ENCODE peak calls at places on chromosomes 16 and 17, in nine cellular contexts. P is left ventricle myocardium inferior; Z is NCI-H1092 treated with DMSO at 0.1 percent for 48 hours; D is fibroblast of gingiva; B is amygdala; X is HFF-Myc; Y is H9; E is activated CD8-positive, alpha-beta memory T cell treated with anti-CD3 and anti-CD28 coated beads for 1 hour; O is EL. Q is an unnamed sample.

GRCh38 chr17:31373150-31374082 is 18.1 kb upstream of the RAB11FIP4 start:
- DNase-seq in P (no peak), Z (peak; percentile 56), D (peak; percentile 64), B (no peak), X (peak; percentile 54), Y (no peak), E (no peak), O (peak; percentile 63), Q (no peak)

GRCh38 chr16:78258651-78259050 is 159.2 kb downstream of the WWOX start:
- DNase-seq in P (no peak), Z (no peak), D (no peak), B (no peak), X (no peak), Y (no peak), E (no peak), O (no peak), Q (no peak)

GRCh38 chr17:80836658-80836965 is 155.0 kb upstream of the CHMP6 start:
- DNase-seq in P (no peak), Z (no peak), D (no peak), B (no peak), X (no peak), Y (no peak), E (no peak), O (no peak), Q (no peak)

GRCh38 chr17:60174035-60174434 is 24.3 kb downstream of the CA4 start:
- DNase-seq in P (no peak), Z (no peak), D (no peak), B (no peak), X (no peak), Y (no peak), E (no peak), O (no peak), Q (no peak)

GRCh38 chr16:4298761-4299522 is 16.9 kb upstream of the GLIS2 start:
- DNase-seq in P (peak; percentile 80), Z (no peak), D (peak; percentile 75), B (no peak), X (peak; percentile 94), Y (peak; percentile 90), E (no peak), O (peak; percentile 95), Q (peak; percentile 86)

GRCh38 chr17:15238064-15238463 is 27.1 kb downstream of the PMP22 start:
- DNase-seq in P (no peak), Z (no peak), D (no peak), B (no peak), X (no peak), Y (no peak), E (no peak), O (no peak), Q (no peak)

GRCh38 chr17:78838574-78839005 is 2.0 kb downstream of the USP36 start:
- DNase-seq in P (no peak), Z (peak; percentile 79), D (no peak), B (no peak), X (no peak), Y (no peak), E (no peak), O (no peak), Q (no peak)

GRCh38 chr17:57612202-57613071 is 132.7 kb downstream of the CCDC182 start:
- DNase-seq in P (no peak), Z (peak; percentile 32), D (no peak), B (no peak), X (no peak), Y (peak; percentile 77), E (no peak), O (no peak), Q (no peak)

GRCh38 chr16:74726736-74727135 is 26.1 kb upstream of the MLKL start:
- DNase-seq in P (no peak), Z (no peak), D (no peak), B (no peak), X (no peak), Y (peak; percentile 72), E (no peak), O (no peak), Q (no peak)

GRCh38 chr16:4511441-4512082 is 27.0 kb downstream of the CDIP1 start:
- DNase-seq in P (peak; percentile 65), Z (peak; percentile 30), D (peak; percentile 30), B (peak; percentile 54), X (no peak), Y (peak; percentile 91), E (no peak), O (peak; percentile 37), Q (no peak)

GRCh38 chr16:11297492-11298142 is 16.5 kb upstream of the PRM1 start:
- DNase-seq in P (peak; percentile 77), Z (peak; percentile 72), D (peak; percentile 87), B (peak; percentile 77), X (no peak), Y (peak; percentile 69), E (peak; percentile 31), O (peak; percentile 52), Q (peak; percentile 92)

GRCh38 chr17:40343126-40344119 is 21.1 kb downstream of the GJD3 start:
- DNase-seq in P (peak; percentile 66), Z (peak; percentile 37), D (no peak), B (no peak), X (no peak), Y (no peak), E (no peak), O (no peak), Q (no peak)

GRCh38 chr17:82574041-82574440 is 54.5 kb downstream of the FOXK2 start:
- DNase-seq in P (no peak), Z (no peak), D (no peak), B (no peak), X (no peak), Y (no peak), E (no peak), O (no peak), Q (no peak)

GRCh38 chr16:53457670-53458069 is 23.4 kb downstream of the RBL2 start:
- DNase-seq in P (no peak), Z (no peak), D (no peak), B (no peak), X (no peak), Y (no peak), E (peak; percentile 51), O (no peak), Q (no peak)

GRCh38 chr17:80279895-80280294 is 19.2 kb downstream of the RNF213 start:
- DNase-seq in P (peak; percentile 73), Z (no peak), D (peak; percentile 93), B (no peak), X (peak; percentile 20), Y (no peak), E (no peak), O (peak; percentile 62), Q (peak; percentile 53)

GRCh38 chr17:66255112-66255511 is 25.9 kb upstream of the APOH start:
- DNase-seq in P (no peak), Z (peak; percentile 83), D (peak; percentile 69), B (no peak), X (no peak), Y (no peak), E (peak; percentile 10), O (peak; percentile 80), Q (no peak)

GRCh38 chr17:77479372-77479781 is 338.6 kb downstream of the SEC14L1 start:
- DNase-seq in P (no peak), Z (no peak), D (no peak), B (no peak), X (no peak), Y (peak; percentile 72), E (no peak), O (no peak), Q (no peak)

GRCh38 chr17:16971458-16972338 is at the start of gene TNFRSF13B:
- DNase-seq in P (no peak), Z (no peak), D (no peak), B (no peak), X (no peak), Y (peak; percentile 27), E (no peak), O (no peak), Q (no peak)

GRCh38 chr16:85396879-85397871 is 215.9 kb upstream of the GSE1 start:
- DNase-seq in P (peak; percentile 15), Z (peak; percentile 28), D (no peak), B (no peak), X (no peak), Y (peak; percentile 52), E (no peak), O (no peak), Q (peak; percentile 28)

GRCh38 chr17:27576429-27577123 is 54.4 kb upstream of the LGALS9 start:
- DNase-seq in P (no peak), Z (no peak), D (no peak), B (no peak), X (no peak), Y (no peak), E (no peak), O (no peak), Q (no peak)

GRCh38 chr17:82866521-82867214 is 26.8 kb upstream of the ZNF750 start:
- DNase-seq in P (no peak), Z (peak; percentile 38), D (peak; percentile 67), B (no peak), X (peak; percentile 47), Y (no peak), E (no peak), O (peak; percentile 76), Q (no peak)